ENCODE peak calls at places on chromosomes 11 and 22, in seven cellular contexts. F is A549, C is body of pancreas, O is cardiac muscle cell, A is PC-3, M is osteoblast, Z is heart left ventricle. Q is an unnamed sample. For H3K9me3 and H3K4me1, the result is how much of the 10 kb centered on the place peaks cover.

GRCh38 chr22:19848298-19849224 is 6.1 kb downstream of the GNB1L start:
- DNase-seq in F (peak), C (peak), O (no peak), A (peak), M (peak), Z (no peak), Q (no peak)

GRCh38 chr11:44364596-44364995 is 54.7 kb upstream of the ALX4 start:
- DNase-seq in F (no peak), C (no peak), O (no peak), A (no peak), M (no peak), Z (no peak), Q (no peak)

GRCh38 chr11:96045622-96046456 is 121.9 kb upstream of the MTMR2 start:
- DNase-seq in F (no peak), C (peak), O (peak), A (no peak), M (peak), Z (peak), Q (no peak)

GRCh38 chr22:24505337-24505736 is 10.2 kb downstream of the UPB1 start:
- DNase-seq in F (no peak), C (no peak), O (no peak), A (no peak), M (peak), Z (no peak), Q (no peak)

GRCh38 chr11:12677131-12677530 is 2.9 kb downstream of the TEAD1 start:
- DNase-seq in F (no peak), C (no peak), O (no peak), A (no peak), M (peak), Z (no peak), Q (peak)

GRCh38 chr11:17744151-17744940 is 9.8 kb downstream of the KCNC1 start:
- DNase-seq in F (no peak), C (no peak), O (no peak), A (peak), M (peak), Z (no peak), Q (no peak)

GRCh38 chr11:17593466-17594245 is 46.6 kb downstream of the OTOG start:
- DNase-seq in F (no peak), C (peak), O (no peak), A (no peak), M (peak), Z (no peak), Q (peak)

GRCh38 chr11:92285776-92286175 is 61.2 kb downstream of the FAT3 start:
- DNase-seq in F (no peak), C (no peak), O (no peak), A (no peak), M (no peak), Z (no peak), Q (no peak)

GRCh38 chr11:65266210-65266609 is 4.4 kb downstream of the POLA2 start:
- DNase-seq in F (no peak), C (no peak), O (no peak), A (no peak), M (peak), Z (no peak), Q (no peak)

GRCh38 chr22:29765905-29766631 is 739 bp downstream of the ZMAT5 start:
- DNase-seq in F (no peak), C (no peak), O (peak), A (no peak), M (peak), Z (no peak), Q (no peak)

GRCh38 chr22:31284241-31284745 is 8.0 kb downstream of the PIK3IP1 start:
- DNase-seq in F (no peak), C (no peak), O (no peak), A (no peak), M (no peak), Z (no peak), Q (no peak)

GRCh38 chr11:65366340-65366773 is 11.8 kb downstream of the TIGD3 start:
- DNase-seq in F (peak), C (peak), O (peak), A (peak), M (peak), Z (no peak), Q (no peak)

GRCh38 chr11:64710418-64711137 is 12.4 kb downstream of the NRXN2 start:
- DNase-seq in F (no peak), C (no peak), O (no peak), A (peak), M (peak), Z (no peak), Q (no peak)

GRCh38 chr11:67484847-67485311 is 2.1 kb downstream of the AIP start:
- DNase-seq in F (no peak), C (no peak), O (no peak), A (no peak), M (no peak), Z (peak), Q (no peak)

GRCh38 chr11:124867700-124868099 is 2.5 kb downstream of the ROBO3 start:
- DNase-seq in F (peak), C (no peak), O (peak), A (peak), M (peak), Z (peak), Q (no peak)

GRCh38 chr11:16406226-16406625 is 49.9 kb upstream of the SOX6 start:
- DNase-seq in F (no peak), C (no peak), O (no peak), A (no peak), M (no peak), Z (no peak), Q (no peak)

GRCh38 chr22:31137721-31138120 is 2.6 kb downstream of the PLA2G3 start:
- DNase-seq in F (no peak), C (no peak), O (no peak), A (no peak), M (no peak), Z (no peak), Q (no peak)

GRCh38 chr22:25582946-25583345 is 18.5 kb downstream of the GRK3 start:
- DNase-seq in F (no peak), C (no peak), O (no peak), A (no peak), M (peak), Z (no peak), Q (no peak)

GRCh38 chr11:119192111-119192510 is 6.8 kb downstream of the NHERF4 start:
- DNase-seq in F (no peak), C (no peak), O (no peak), A (no peak), M (no peak), Z (no peak), Q (no peak)

GRCh38 chr22:46646531-46647211 is 26.5 kb downstream of the GRAMD4 start:
- DNase-seq in F (no peak), C (no peak), O (no peak), A (no peak), M (no peak), Z (no peak), Q (no peak)

GRCh38 chr11:98630736-98631135 is 390.0 kb upstream of the CNTN5 start:
- DNase-seq in F (no peak), C (no peak), O (no peak), A (no peak), M (no peak), Z (no peak), Q (no peak)

GRCh38 chr11:32385998-32386397 is 49.3 kb downstream of the WT1 start:
- DNase-seq in F (peak), C (peak), O (peak), A (peak), M (peak), Z (no peak), Q (no peak)

GRCh38 chr22:39264344-39265116 is 19.7 kb upstream of the PDGFB start:
- DNase-seq in F (no peak), C (peak), O (no peak), A (no peak), M (no peak), Z (peak), Q (no peak)

GRCh38 chr11:17432041-17432440 is 43.6 kb upstream of the KCNJ11 start:
- DNase-seq in F (no peak), C (no peak), O (no peak), A (no peak), M (no peak), Z (no peak), Q (no peak)

GRCh38 chr22:48104786-48105185 is 1342.3 kb downstream of the TBC1D22A start:
- DNase-seq in F (no peak), C (no peak), O (no peak), A (no peak), M (no peak), Z (no peak), Q (no peak)

GRCh38 chr22:43377486-43377995 is 34.3 kb upstream of the MPPED1 start:
- DNase-seq in F (no peak), C (peak), O (no peak), A (no peak), M (no peak), Z (no peak), Q (no peak)

GRCh38 chr22:43205748-43206514 is 19.0 kb upstream of the TTLL12 start:
- DNase-seq in F (no peak), C (no peak), O (no peak), A (no peak), M (no peak), Z (no peak), Q (no peak)

GRCh38 chr11:3803726-3804510 is 4.4 kb upstream of the PGAP2 start:
- DNase-seq in F (no peak), C (no peak), O (no peak), A (peak), M (peak), Z (no peak), Q (no peak)

GRCh38 chr22:40709752-40710413 is 30.6 kb downstream of the MCHR1 start:
- DNase-seq in F (no peak), C (peak), O (no peak), A (no peak), M (no peak), Z (peak), Q (no peak)

GRCh38 chr11:17076517-17077239 is 789 bp downstream of the RPS13 start:
- DNase-seq in F (no peak), C (peak), O (peak), A (no peak), M (no peak), Z (no peak), Q (no peak)

GRCh38 chr22:31578171-31578570 is 81.8 kb downstream of the SFI1 start:
- DNase-seq in F (no peak), C (no peak), O (no peak), A (no peak), M (no peak), Z (no peak), Q (no peak)

GRCh38 chr11:68677432-68677831 is 6.9 kb upstream of the GAL start:
- DNase-seq in F (peak), C (peak), O (no peak), A (peak), M (peak), Z (peak), Q (no peak)

GRCh38 chr22:31296258-31296657 is 4.0 kb upstream of the PIK3IP1 start:
- DNase-seq in F (no peak), C (no peak), O (no peak), A (no peak), M (no peak), Z (no peak), Q (no peak)

GRCh38 chr11:2647953-2648352 is 51.8 kb downstream of the KCNQ1OT1 start:
- DNase-seq in F (no peak), C (no peak), O (no peak), A (no peak), M (no peak), Z (no peak), Q (no peak)
- H3K9me3 ChIP-seq in F (half or more), C (under half), O (under half), A (under half), M (under half), Z (under half), Q (under half)

GRCh38 chr11:117946842-117947526 is 17.8 kb upstream of the TMPRSS13 start:
- DNase-seq in F (peak), C (peak), O (peak), A (peak), M (peak), Z (peak), Q (no peak)

GRCh38 chr11:117942255-117942654 is 13.1 kb upstream of the TMPRSS13 start:
- DNase-seq in F (no peak), C (no peak), O (no peak), A (no peak), M (no peak), Z (no peak), Q (no peak)

GRCh38 chr11:117945047-117945820 is 16.0 kb upstream of the TMPRSS13 start:
- DNase-seq in F (no peak), C (no peak), O (no peak), A (no peak), M (peak), Z (no peak), Q (no peak)

GRCh38 chr11:117946196-117946841 is 17.1 kb upstream of the TMPRSS13 start:
- DNase-seq in F (no peak), C (no peak), O (no peak), A (no peak), M (no peak), Z (no peak), Q (no peak)

DNA sequence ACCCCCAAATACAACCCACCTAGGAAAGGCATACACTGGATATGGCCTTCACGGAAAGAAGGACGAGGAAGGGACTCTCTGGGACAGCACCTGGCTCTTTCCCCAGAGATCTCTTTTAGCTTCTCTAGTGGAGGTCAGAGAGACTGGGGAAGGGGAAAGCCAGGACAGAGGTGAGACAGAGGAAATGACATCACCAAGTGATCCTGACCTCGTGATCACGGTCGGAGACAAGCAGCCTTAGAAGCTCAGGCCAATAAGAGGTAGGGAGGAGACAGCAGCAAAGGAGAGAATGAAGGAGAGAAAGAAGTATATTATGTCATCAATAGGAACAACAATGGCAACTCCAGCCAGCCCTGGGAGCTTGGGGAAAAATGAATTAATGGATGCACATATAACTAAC is 15.4 kb upstream of the TMPRSS13 start:
- DNase-seq in F (no peak), C (no peak), O (no peak), A (no peak), M (no peak), Z (no peak), Q (peak)
- TF ChIP-seq CTCF in F (no peak), C (no peak), O (no peak), A (no peak), M (no peak), Z (no peak), Q (no peak)

DNA sequence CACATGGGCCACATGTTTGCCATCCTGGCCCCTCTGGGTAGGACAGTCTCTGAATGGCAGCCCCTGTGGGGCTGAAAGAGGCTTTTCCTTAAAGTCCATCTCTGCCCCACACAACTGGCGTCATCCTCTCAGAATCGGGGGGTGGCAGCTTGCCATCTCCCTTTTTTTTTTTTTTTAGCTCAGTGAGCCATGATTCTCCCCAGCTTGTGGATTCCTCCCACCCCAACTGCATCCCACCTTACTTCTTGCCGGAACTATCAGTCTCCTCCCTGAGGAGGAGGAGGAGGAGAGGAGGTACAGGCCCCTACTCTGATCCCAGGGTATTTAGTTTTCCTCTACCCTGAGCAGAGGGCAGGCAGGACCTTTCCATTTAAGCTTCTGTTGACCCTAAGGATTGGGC is 3.4 kb downstream of the DGKZ start:
- DNase-seq in F (no peak), C (no peak), O (no peak), A (no peak), M (no peak), Z (no peak), Q (no peak)
- H3K4me1 ChIP-seq in F (under half), C (half or more), O (under half), A (under half), M (under half), Z (under half), Q (half or more)

GRCh38 chr11:58727415-58727797 is 4.3 kb downstream of the GLYAT start:
- DNase-seq in F (no peak), C (no peak), O (no peak), A (no peak), M (no peak), Z (no peak), Q (no peak)
- H3K9me3 ChIP-seq in F (under half), C (under half), O (under half), A (under half), M (under half), Z (under half), Q (under half)

GRCh38 chr11:133214646-133215045 is 317.7 kb downstream of the OPCML start:
- DNase-seq in F (no peak), C (no peak), O (no peak), A (no peak), M (no peak), Z (no peak), Q (no peak)

GRCh38 chr11:133215529-133216230 is 316.6 kb downstream of the OPCML start:
- DNase-seq in F (no peak), C (no peak), O (no peak), A (no peak), M (no peak), Z (no peak), Q (no peak)

GRCh38 chr11:133219543-133219942 is 312.8 kb downstream of the OPCML start:
- DNase-seq in F (no peak), C (no peak), O (no peak), A (no peak), M (no peak), Z (no peak), Q (no peak)
- TF ChIP-seq CTCF in F (no peak), C (no peak), O (no peak), A (peak), M (no peak), Z (no peak), Q (no peak)

GRCh38 chr11:20027546-20028014 is 132.7 kb downstream of the DBX1 start:
- DNase-seq in F (no peak), C (no peak), O (no peak), A (no peak), M (no peak), Z (no peak), Q (no peak)

GRCh38 chr11:20025331-20025840 is 134.9 kb downstream of the DBX1 start:
- DNase-seq in F (no peak), C (no peak), O (no peak), A (no peak), M (no peak), Z (no peak), Q (no peak)

GRCh38 chr11:20029193-20029592 is 131.1 kb downstream of the DBX1 start:
- DNase-seq in F (no peak), C (no peak), O (peak), A (no peak), M (no peak), Z (no peak), Q (no peak)

GRCh38 chr11:20024172-20024935 is 135.9 kb downstream of the DBX1 start:
- DNase-seq in F (no peak), C (no peak), O (no peak), A (no peak), M (no peak), Z (no peak), Q (no peak)

GRCh38 chr11:20026629-20027545 is 133.4 kb downstream of the DBX1 start:
- DNase-seq in F (no peak), C (peak), O (no peak), A (peak), M (no peak), Z (no peak), Q (no peak)
- H3K4me1 ChIP-seq in F (half or more), C (half or more), O (half or more), A (under half), M (under half), Z (under half), Q (under half)

GRCh38 chr11:46600162-46600561 is 6.3 kb upstream of the AMBRA1 start:
- DNase-seq in F (no peak), C (no peak), O (no peak), A (no peak), M (no peak), Z (no peak), Q (no peak)
- H3K9me3 ChIP-seq in F (under half), C (under half), O (under half), A (under half), M (under half), Z (under half), Q (under half)

DNA sequence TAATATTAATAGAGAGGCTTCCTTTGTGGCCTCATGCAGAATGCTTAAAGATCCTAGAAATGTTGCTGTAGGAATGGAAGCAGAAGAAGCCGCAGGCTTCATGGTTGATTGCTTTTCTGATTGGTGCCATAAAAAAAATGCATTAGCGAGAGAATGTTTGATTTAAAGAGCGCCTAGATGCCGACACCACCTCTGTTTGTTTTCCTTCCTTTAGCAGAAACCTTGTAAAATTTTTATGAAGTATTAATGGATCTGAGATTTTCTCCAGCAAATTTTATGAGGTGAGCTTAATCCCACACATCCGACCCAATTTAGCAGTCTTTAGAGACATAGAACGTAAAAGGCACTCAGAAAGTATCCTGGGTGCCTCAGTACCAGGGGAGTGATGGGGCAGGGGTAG is 587.5 kb downstream of the NTM start:
- DNase-seq in F (no peak), C (no peak), O (no peak), A (peak), M (no peak), Z (no peak), Q (no peak)
- TF ChIP-seq CTCF in F (no peak), C (no peak), O (no peak), A (no peak), M (no peak), Z (no peak), Q (no peak)

Q was measured in vagina.